ENCODE peak calls at places on chromosomes 7 and 10, in five cellular contexts. S is fibroblast of lung; E is HCT116; P is posterior cingulate gyrus; J is activated naive CD4-positive, alpha-beta T cell treated with anti-CD3 and anti-CD28 coated beads, Interleukin-2, amount 10 ng/mL, durations not matched to agents 7 days and 5 days. U is an unnamed sample.

GRCh38 chr7:112449353-112449752 is 907 bp upstream of the IFRD1 start:
- DNase-seq in S (peak), E (peak), P (no peak), J (peak), U (peak)

GRCh38 chr7:99453105-99453504 is 12.9 kb downstream of the ATP5MF start:
- DNase-seq in S (no peak), E (no peak), P (no peak), J (no peak), U (peak)

GRCh38 chr7:55552320-55553086 is 19.8 kb downstream of the VOPP1 start:
- DNase-seq in S (peak), E (no peak), P (peak), J (no peak), U (peak)

GRCh38 chr7:2116086-2116810 is 116.5 kb downstream of the MAD1L1 start:
- DNase-seq in S (peak), E (peak), P (peak), J (no peak), U (peak)

GRCh38 chr10:79947083-79947415 is 1.9 kb downstream of the SFTPD start:
- DNase-seq in S (no peak), E (no peak), P (no peak), J (no peak), U (no peak)

GRCh38 chr7:140176271-140176701 is 497 bp downstream of the KDM7A start:
- DNase-seq in S (peak), E (no peak), P (no peak), J (peak), U (no peak)

GRCh38 chr10:3783313-3783689 is 1.7 kb downstream of the KLF6 start:
- DNase-seq in S (peak), E (no peak), P (peak), J (peak), U (peak)

GRCh38 chr10:97442277-97442676 is 3.5 kb downstream of the EXOSC1 start:
- DNase-seq in S (no peak), E (no peak), P (no peak), J (no peak), U (no peak)

GRCh38 chr10:32104622-32105509 is 48.6 kb upstream of the KIF5B start:
- DNase-seq in S (peak), E (no peak), P (no peak), J (no peak), U (no peak)

U was measured in head of caudate nucleus.